ENCODE peak calls at places on chromosomes 13 and 19, in eight cellular contexts. One of them, this sample, is unnamed.

GRCh38 chr13:30045916-30046704 is 195.7 kb upstream of the UBL3 start:
- DNase-seq in gastrocnemius medialis: no peak
- DNase-seq in HCT116: no peak
- DNase-seq in body of pancreas: peak
- DNase-seq in HepG2: no peak
- DNase-seq in adrenal gland: no peak
- DNase-seq in Peyer's patch: no peak
- DNase-seq in breast epithelium: no peak
- DNase-seq in this sample: no peak

GRCh38 chr13:26457212-26457611 is 100.3 kb upstream of the WASF3 start:
- DNase-seq in HepG2: no peak
- DNase-seq in gastrocnemius medialis: no peak
- DNase-seq in breast epithelium: no peak
- DNase-seq in Peyer's patch: no peak
- DNase-seq in HCT116: no peak
- DNase-seq in adrenal gland: no peak
- DNase-seq in body of pancreas: peak
- DNase-seq in this sample: no peak

GRCh38 chr13:31043891-31044657 is 111.6 kb downstream of the TEX26 start:
- DNase-seq in adrenal gland: peak
- DNase-seq in body of pancreas: peak
- DNase-seq in Peyer's patch: peak
- DNase-seq in breast epithelium: peak
- DNase-seq in gastrocnemius medialis: peak
- DNase-seq in HCT116: peak
- DNase-seq in HepG2: peak
- DNase-seq in this sample: peak

GRCh38 chr19:36331353-36332228 is 47.4 kb downstream of the ZFP14 start:
- DNase-seq in body of pancreas: peak
- DNase-seq in breast epithelium: peak
- DNase-seq in HCT116: no peak
- DNase-seq in HepG2: no peak
- DNase-seq in gastrocnemius medialis: peak
- DNase-seq in Peyer's patch: peak
- DNase-seq in adrenal gland: peak
- DNase-seq in this sample: peak

GRCh38 chr13:49497272-49497671 is 1.5 kb downstream of the PHF11 start:
- DNase-seq in HepG2: no peak
- DNase-seq in breast epithelium: peak
- DNase-seq in gastrocnemius medialis: no peak
- DNase-seq in HCT116: no peak
- DNase-seq in Peyer's patch: no peak
- DNase-seq in adrenal gland: no peak
- DNase-seq in body of pancreas: no peak
- DNase-seq in this sample: no peak

GRCh38 chr13:92590503-92590908 is 636.1 kb upstream of the GPC6 start:
- DNase-seq in breast epithelium: no peak
- DNase-seq in body of pancreas: no peak
- DNase-seq in gastrocnemius medialis: no peak
- DNase-seq in Peyer's patch: no peak
- DNase-seq in HepG2: no peak
- DNase-seq in HCT116: no peak
- DNase-seq in adrenal gland: no peak
- DNase-seq in this sample: no peak

GRCh38 chr19:12784394-12784870 is 6.9 kb upstream of the JUNB start:
- DNase-seq in body of pancreas: no peak
- DNase-seq in breast epithelium: no peak
- DNase-seq in gastrocnemius medialis: no peak
- DNase-seq in HepG2: no peak
- DNase-seq in adrenal gland: no peak
- DNase-seq in Peyer's patch: peak
- DNase-seq in HCT116: no peak
- DNase-seq in this sample: no peak

GRCh38 chr13:34164585-34164984 is 346.6 kb downstream of the RFC3 start:
- DNase-seq in HepG2: no peak
- DNase-seq in HCT116: no peak
- DNase-seq in gastrocnemius medialis: no peak
- DNase-seq in body of pancreas: peak
- DNase-seq in Peyer's patch: no peak
- DNase-seq in adrenal gland: no peak
- DNase-seq in breast epithelium: no peak
- DNase-seq in this sample: no peak

GRCh38 chr19:29323972-29324680 is 111.2 kb upstream of the UQCRFS1 start:
- DNase-seq in HepG2: no peak
- DNase-seq in gastrocnemius medialis: no peak
- DNase-seq in breast epithelium: no peak
- DNase-seq in Peyer's patch: no peak
- DNase-seq in body of pancreas: no peak
- DNase-seq in adrenal gland: no peak
- DNase-seq in HCT116: no peak
- DNase-seq in this sample: no peak

GRCh38 chr19:15195987-15196682 is 4.7 kb downstream of the NOTCH3 start:
- DNase-seq in gastrocnemius medialis: no peak
- DNase-seq in HepG2: no peak
- DNase-seq in breast epithelium: peak
- DNase-seq in body of pancreas: peak
- DNase-seq in adrenal gland: no peak
- DNase-seq in HCT116: peak
- DNase-seq in Peyer's patch: peak
- DNase-seq in this sample: no peak

GRCh38 chr13:98143601-98144500 is 957 bp downstream of the FARP1 start:
- DNase-seq in adrenal gland: peak
- DNase-seq in Peyer's patch: peak
- DNase-seq in HCT116: no peak
- DNase-seq in body of pancreas: peak
- DNase-seq in gastrocnemius medialis: no peak
- DNase-seq in breast epithelium: no peak
- DNase-seq in HepG2: no peak
- DNase-seq in this sample: peak

GRCh38 chr13:27534108-27534975 is 84.0 kb upstream of the MTIF3 start:
- DNase-seq in Peyer's patch: no peak
- DNase-seq in gastrocnemius medialis: no peak
- DNase-seq in body of pancreas: no peak
- DNase-seq in HCT116: no peak
- DNase-seq in breast epithelium: no peak
- DNase-seq in adrenal gland: no peak
- DNase-seq in HepG2: no peak
- DNase-seq in this sample: no peak

GRCh38 chr13:110108348-110109139 is 198.4 kb downstream of the COL4A1 start:
- DNase-seq in HepG2: peak
- DNase-seq in breast epithelium: peak
- DNase-seq in body of pancreas: peak
- DNase-seq in Peyer's patch: no peak
- DNase-seq in adrenal gland: peak
- DNase-seq in HCT116: peak
- DNase-seq in gastrocnemius medialis: peak
- DNase-seq in this sample: peak

GRCh38 chr13:80823472-80823871 is 482.5 kb upstream of the SPRY2 start:
- DNase-seq in Peyer's patch: no peak
- DNase-seq in gastrocnemius medialis: no peak
- DNase-seq in adrenal gland: no peak
- DNase-seq in HepG2: no peak
- DNase-seq in body of pancreas: no peak
- DNase-seq in breast epithelium: no peak
- DNase-seq in HCT116: no peak
- DNase-seq in this sample: no peak

GRCh38 chr19:7257148-7258041 is 36.8 kb downstream of the INSR start:
- DNase-seq in HepG2: peak
- DNase-seq in gastrocnemius medialis: no peak
- DNase-seq in adrenal gland: peak
- DNase-seq in Peyer's patch: no peak
- DNase-seq in body of pancreas: peak
- DNase-seq in breast epithelium: no peak
- DNase-seq in HCT116: peak
- DNase-seq in this sample: peak

GRCh38 chr19:30208661-30209060 is 163.5 kb upstream of the ZNF536 start:
- DNase-seq in HepG2: no peak
- DNase-seq in breast epithelium: no peak
- DNase-seq in gastrocnemius medialis: no peak
- DNase-seq in Peyer's patch: no peak
- DNase-seq in adrenal gland: no peak
- DNase-seq in body of pancreas: no peak
- DNase-seq in HCT116: no peak
- DNase-seq in this sample: no peak

GRCh38 chr13:85520445-85520844 is 278.8 kb downstream of the SLITRK6 start:
- DNase-seq in gastrocnemius medialis: no peak
- DNase-seq in breast epithelium: no peak
- DNase-seq in body of pancreas: no peak
- DNase-seq in adrenal gland: no peak
- DNase-seq in HCT116: no peak
- DNase-seq in HepG2: no peak
- DNase-seq in Peyer's patch: no peak
- DNase-seq in this sample: no peak

GRCh38 chr19:35220315-35220921 is 8.1 kb downstream of the FAM187B start:
- DNase-seq in HepG2: no peak
- DNase-seq in gastrocnemius medialis: no peak
- DNase-seq in breast epithelium: no peak
- DNase-seq in body of pancreas: no peak
- DNase-seq in HCT116: no peak
- DNase-seq in adrenal gland: no peak
- DNase-seq in Peyer's patch: no peak
- DNase-seq in this sample: no peak

GRCh38 chr13:114071441-114071840 is 61.0 kb downstream of the RASA3 start:
- DNase-seq in adrenal gland: no peak
- DNase-seq in body of pancreas: no peak
- DNase-seq in breast epithelium: no peak
- DNase-seq in HepG2: no peak
- DNase-seq in HCT116: no peak
- DNase-seq in Peyer's patch: no peak
- DNase-seq in gastrocnemius medialis: no peak
- DNase-seq in this sample: no peak

DNA sequence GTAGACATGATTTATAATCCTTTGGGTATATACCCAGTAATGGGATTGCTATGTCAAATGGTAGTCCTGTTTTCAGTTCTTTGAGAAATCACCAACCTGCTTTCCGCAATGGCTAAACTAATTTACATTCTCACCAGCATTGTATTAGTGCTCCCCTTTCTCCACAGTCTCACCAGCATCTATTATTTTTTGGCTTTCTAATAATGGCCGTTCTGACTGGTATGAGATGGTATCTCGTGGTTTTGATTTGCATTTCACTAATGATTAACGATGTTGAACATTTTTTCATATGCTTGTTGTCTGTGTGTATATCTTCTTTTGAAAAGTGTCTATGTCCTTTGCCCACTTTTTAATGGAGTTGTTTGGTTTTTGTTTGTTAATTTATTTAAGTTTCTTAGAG is 165.1 kb downstream of the PDS5B start:
- DNase-seq in HepG2: no peak
- DNase-seq in adrenal gland: no peak
- DNase-seq in gastrocnemius medialis: no peak
- DNase-seq in HCT116: no peak
- DNase-seq in body of pancreas: no peak
- DNase-seq in Peyer's patch: no peak
- DNase-seq in breast epithelium: no peak
- DNase-seq in this sample: no peak
- TF ChIP-seq POLR2A in HepG2: no peak
- TF ChIP-seq POLR2A in adrenal gland: no peak
- TF ChIP-seq POLR2A in gastrocnemius medialis: no peak
- TF ChIP-seq POLR2A in HCT116: no peak
- TF ChIP-seq POLR2A in body of pancreas: no peak
- TF ChIP-seq POLR2A in Peyer's patch: no peak
- TF ChIP-seq POLR2A in breast epithelium: no peak
- TF ChIP-seq POLR2A in this sample: no peak

GRCh38 chr13:40666058-40666904 is at the start of gene FOXO1:
- DNase-seq in breast epithelium: peak
- DNase-seq in gastrocnemius medialis: peak
- DNase-seq in adrenal gland: peak
- DNase-seq in HepG2: peak
- DNase-seq in body of pancreas: peak
- DNase-seq in Peyer's patch: peak
- DNase-seq in HCT116: peak
- DNase-seq in this sample: peak

GRCh38 chr13:40665754-40666057 is 735 bp downstream of the FOXO1 start:
- DNase-seq in adrenal gland: no peak
- DNase-seq in HepG2: no peak
- DNase-seq in gastrocnemius medialis: no peak
- DNase-seq in body of pancreas: no peak
- DNase-seq in Peyer's patch: no peak
- DNase-seq in HCT116: no peak
- DNase-seq in breast epithelium: no peak
- DNase-seq in this sample: peak

GRCh38 chr13:40665061-40665753 is 1.2 kb downstream of the FOXO1 start:
- DNase-seq in Peyer's patch: peak
- DNase-seq in HCT116: no peak
- DNase-seq in gastrocnemius medialis: no peak
- DNase-seq in adrenal gland: peak
- DNase-seq in body of pancreas: peak
- DNase-seq in breast epithelium: peak
- DNase-seq in HepG2: no peak
- DNase-seq in this sample: no peak

GRCh38 chr13:40662866-40663265 is 3.6 kb downstream of the FOXO1 start:
- DNase-seq in gastrocnemius medialis: no peak
- DNase-seq in HepG2: no peak
- DNase-seq in breast epithelium: no peak
- DNase-seq in body of pancreas: no peak
- DNase-seq in HCT116: no peak
- DNase-seq in Peyer's patch: no peak
- DNase-seq in adrenal gland: no peak
- DNase-seq in this sample: no peak

GRCh38 chr13:40664100-40665060 is 2.1 kb downstream of the FOXO1 start:
- DNase-seq in adrenal gland: peak
- DNase-seq in breast epithelium: peak
- DNase-seq in Peyer's patch: peak
- DNase-seq in HepG2: peak
- DNase-seq in gastrocnemius medialis: peak
- DNase-seq in HCT116: no peak
- DNase-seq in body of pancreas: peak
- DNase-seq in this sample: no peak
- TF ChIP-seq POLR2A in adrenal gland: peak
- TF ChIP-seq POLR2A in breast epithelium: peak
- TF ChIP-seq POLR2A in Peyer's patch: peak
- TF ChIP-seq POLR2A in HepG2: peak
- TF ChIP-seq POLR2A in gastrocnemius medialis: peak
- TF ChIP-seq POLR2A in HCT116: peak
- TF ChIP-seq POLR2A in body of pancreas: peak
- TF ChIP-seq POLR2A in this sample: no peak

GRCh38 chr19:18322759-18323460 is at the start of gene LSM4:
- DNase-seq in body of pancreas: peak
- DNase-seq in adrenal gland: peak
- DNase-seq in breast epithelium: peak
- DNase-seq in HCT116: peak
- DNase-seq in HepG2: peak
- DNase-seq in gastrocnemius medialis: peak
- DNase-seq in Peyer's patch: peak
- DNase-seq in this sample: peak
- TF ChIP-seq POLR2A in body of pancreas: peak
- TF ChIP-seq POLR2A in adrenal gland: peak
- TF ChIP-seq POLR2A in breast epithelium: peak
- TF ChIP-seq POLR2A in HCT116: peak
- TF ChIP-seq POLR2A in HepG2: peak
- TF ChIP-seq POLR2A in gastrocnemius medialis: peak
- TF ChIP-seq POLR2A in Peyer's patch: peak
- TF ChIP-seq POLR2A in this sample: peak

DNA sequence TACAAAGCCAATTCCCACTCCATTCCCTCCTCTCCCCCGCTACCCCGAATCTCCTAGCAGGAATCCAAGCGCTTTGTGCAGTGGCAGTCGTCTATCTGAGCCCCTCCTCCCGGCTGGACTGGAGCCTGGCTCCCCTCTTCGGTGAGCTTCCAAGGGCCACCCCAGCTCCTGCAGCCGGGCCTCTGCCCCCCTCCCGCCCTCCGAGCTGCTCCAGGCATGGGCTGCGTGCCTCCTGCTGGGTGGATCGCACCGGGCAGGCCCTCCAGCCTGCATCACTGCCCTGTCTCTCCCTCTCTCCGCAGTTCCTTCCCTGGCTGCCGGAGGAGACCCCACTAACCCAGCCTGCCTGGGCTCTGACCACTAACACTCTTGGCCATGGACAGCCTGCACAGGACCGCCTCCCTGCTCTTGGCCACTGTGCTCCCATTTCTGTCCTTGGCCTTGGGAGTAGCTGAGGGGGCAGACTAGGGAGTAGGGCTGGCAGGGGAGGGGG is 12.9 kb upstream of the LENG8 start:
- DNase-seq in HepG2: no peak
- DNase-seq in gastrocnemius medialis: no peak
- DNase-seq in Peyer's patch: no peak
- DNase-seq in breast epithelium: no peak
- DNase-seq in HCT116: no peak
- DNase-seq in adrenal gland: peak
- DNase-seq in body of pancreas: no peak
- DNase-seq in this sample: no peak
- TF ChIP-seq POLR2A in HepG2: peak
- TF ChIP-seq POLR2A in gastrocnemius medialis: no peak
- TF ChIP-seq POLR2A in Peyer's patch: no peak
- TF ChIP-seq POLR2A in breast epithelium: no peak
- TF ChIP-seq POLR2A in HCT116: no peak
- TF ChIP-seq POLR2A in adrenal gland: no peak
- TF ChIP-seq POLR2A in body of pancreas: no peak
- TF ChIP-seq POLR2A in this sample: no peak

This sample was measured in H54.